ENCODE peak calls at places on chromosomes 5 and 9, in ten cellular contexts. H is psoas muscle; S is heart left ventricle; U is lower lobe of right lung; P is occipital lobe; V is aorta; Y is stimulated activated CD8-positive, alpha-beta memory T cell treated with anti-CD3 and anti-CD28 coated beads, Interleukin-4, amount 100 ng/mL, for 24 hours; K is hypothalamus; F is COR-L47; N is cardiac muscle cell. R is an unnamed sample.
A peak's percentile ranks its signal among the peaks of the same experiment; 100 is the strongest.

GRCh38 chr5:56190500-56190899 is 42.6 kb downstream of the ANKRD55 start:
- DNase-seq in Y (no peak), F (no peak), K (no peak), P (no peak), H (no peak), U (peak; percentile 52), V (no peak), S (peak; percentile 45), N (no peak), R (no peak)

GRCh38 chr5:16886366-16886736 is 49.7 kb downstream of the MYO10 start:
- DNase-seq in P (no peak), H (no peak), F (no peak), Y (no peak), S (no peak), V (no peak), N (no peak), U (no peak), K (no peak), R (no peak)

GRCh38 chr5:181052928-181053759 is 13.1 kb downstream of the BTNL9 start:
- DNase-seq in S (no peak), K (no peak), Y (no peak), U (no peak), P (no peak), N (peak; percentile 0), H (no peak), V (no peak), F (no peak), R (no peak)

GRCh38 chr5:123672067-123672466 is 160.1 kb downstream of the CSNK1G3 start:
- DNase-seq in H (no peak), V (no peak), U (no peak), Y (no peak), P (no peak), S (no peak), K (no peak), N (no peak), F (no peak), R (no peak)

GRCh38 chr9:22278426-22278825 is 168.2 kb upstream of the DMRTA1 start:
- DNase-seq in F (no peak), V (no peak), S (no peak), K (no peak), H (no peak), P (no peak), U (no peak), Y (no peak), N (no peak), R (no peak)

GRCh38 chr9:100601216-100601615 is 23.3 kb downstream of the CAVIN4 start:
- DNase-seq in N (peak; percentile 76), P (peak; percentile 9), U (no peak), S (no peak), K (no peak), H (no peak), V (no peak), F (peak; percentile 80), Y (no peak), R (peak; percentile 74)

GRCh38 chr5:16934123-16934522 is 2.0 kb downstream of the MYO10 start:
- DNase-seq in V (no peak), U (peak; percentile 67), P (no peak), Y (peak; percentile 7), H (peak; percentile 60), F (peak; percentile 14), N (peak; percentile 77), S (peak; percentile 54), K (no peak), R (peak; percentile 86)

GRCh38 chr5:32585122-32585445 is 273 bp upstream of the SUB1 start:
- DNase-seq in N (no peak), U (no peak), F (no peak), H (no peak), Y (no peak), V (no peak), K (no peak), P (no peak), S (no peak), R (peak; percentile 72)

GRCh38 chr5:12292610-12293204 is 388.5 kb upstream of the CTNND2 start:
- DNase-seq in S (no peak), N (peak; percentile 61), K (no peak), U (no peak), P (no peak), V (no peak), F (peak; percentile 35), Y (no peak), H (no peak), R (peak; percentile 22)

GRCh38 chr5:150848271-150848670 is 1.9 kb downstream of the IRGM start:
- DNase-seq in P (no peak), N (no peak), S (no peak), F (no peak), H (no peak), K (no peak), Y (no peak), V (no peak), U (no peak), R (no peak)

GRCh38 chr5:18236386-18236785 is 602.1 kb downstream of the TAF11L14 start:
- DNase-seq in Y (no peak), V (no peak), N (no peak), F (no peak), H (no peak), P (no peak), S (no peak), U (no peak), K (no peak), R (no peak)

GRCh38 chr5:74956278-74956677 is 90.1 kb upstream of the FAM169A start:
- DNase-seq in F (no peak), H (no peak), P (no peak), S (no peak), N (no peak), U (no peak), V (no peak), K (no peak), Y (no peak), R (no peak)

GRCh38 chr9:29648132-29648531 is 2074.9 kb upstream of the C9orf72 start:
- DNase-seq in S (no peak), F (no peak), H (no peak), U (no peak), N (no peak), P (no peak), K (no peak), Y (no peak), V (no peak), R (no peak)

GRCh38 chr5:179314606-179315355 is 30.5 kb downstream of the ADAMTS2 start:
- DNase-seq in V (peak; percentile 77), P (no peak), H (peak; percentile 66), S (no peak), Y (no peak), U (no peak), N (no peak), F (no peak), K (no peak), R (no peak)

GRCh38 chr5:10330511-10331105 is 22.9 kb upstream of the MARCHF6 start:
- DNase-seq in F (no peak), H (peak; percentile 68), U (no peak), P (no peak), Y (no peak), S (no peak), K (no peak), N (no peak), V (no peak), R (no peak)

GRCh38 chr5:38284378-38284777 is 26.0 kb downstream of the EGFLAM start:
- DNase-seq in S (no peak), N (no peak), K (no peak), F (no peak), V (no peak), P (no peak), Y (no peak), U (no peak), H (no peak), R (no peak)

GRCh38 chr9:106960238-106960637 is 97.3 kb downstream of the ZNF462 start:
- DNase-seq in Y (no peak), K (no peak), P (no peak), V (no peak), U (no peak), F (no peak), N (no peak), S (no peak), H (no peak), R (no peak)

GRCh38 chr9:116137581-116137980 is 16.0 kb upstream of the PAPPA start:
- DNase-seq in V (no peak), U (no peak), H (no peak), S (no peak), F (no peak), Y (no peak), N (no peak), P (no peak), K (no peak), R (no peak)

GRCh38 chr5:147504001-147504400 is 5.9 kb downstream of the DPYSL3 start:
- DNase-seq in F (no peak), U (no peak), S (peak; percentile 46), H (peak; percentile 40), P (no peak), N (no peak), V (no peak), K (no peak), Y (no peak), R (no peak)

GRCh38 chr9:123871781-123872180 is 58.1 kb downstream of the DENND1A start:
- DNase-seq in Y (no peak), U (no peak), V (no peak), H (no peak), N (no peak), K (no peak), S (no peak), P (peak; percentile 4), F (no peak), R (no peak)

GRCh38 chr5:34653708-34654107 is 2.4 kb upstream of the RAI14 start:
- DNase-seq in H (no peak), V (no peak), K (no peak), P (no peak), Y (no peak), U (no peak), F (no peak), N (no peak), S (no peak), R (no peak)

GRCh38 chr5:96463106-96463505 is 30.1 kb upstream of the PCSK1 start:
- DNase-seq in S (no peak), U (no peak), N (no peak), H (no peak), V (no peak), Y (no peak), K (no peak), P (no peak), F (peak; percentile 52), R (peak; percentile 47)

GRCh38 chr5:155996123-155996522 is 330.8 kb upstream of the SGCD start:
- DNase-seq in Y (no peak), H (no peak), N (no peak), S (no peak), K (no peak), F (no peak), U (no peak), V (no peak), P (no peak), R (no peak)

GRCh38 chr5:93303291-93303691 is 277.7 kb downstream of the NR2F1-AS1 start:
- DNase-seq in U (no peak), P (no peak), N (no peak), H (no peak), Y (no peak), V (no peak), K (no peak), S (no peak), F (no peak), R (no peak)

GRCh38 chr5:129767927-129768380 is 20.1 kb downstream of the MINAR2 start:
- DNase-seq in N (peak; percentile 95), K (no peak), H (no peak), S (peak; percentile 49), P (peak; percentile 57), V (no peak), U (no peak), F (peak; percentile 83), Y (peak; percentile 4), R (peak; percentile 81)

GRCh38 chr5:140553657-140554056 is 3.6 kb downstream of the SRA1 start:
- DNase-seq in S (no peak), V (no peak), U (no peak), F (no peak), P (no peak), K (no peak), Y (no peak), N (no peak), H (no peak), R (no peak)

GRCh38 chr5:135034186-135034962 is at the start of gene PITX1:
- DNase-seq in F (peak; percentile 66), U (peak; percentile 52), K (no peak), H (peak; percentile 92), S (no peak), V (peak; percentile 83), N (peak; percentile 33), P (no peak), Y (no peak), R (peak; percentile 50)

GRCh38 chr5:148759101-148759500 is 67.3 kb upstream of the ADRB2 start:
- DNase-seq in H (no peak), U (no peak), S (no peak), V (no peak), N (no peak), K (no peak), F (no peak), Y (no peak), P (no peak), R (no peak)